ENCODE peak calls at places on chromosomes 4 and X, in four cellular contexts. One of them, this sample, is unnamed.

GRCh38 chr4:153684182-153685073 is at the start of gene TLR2:
- DNase-seq in RKO: no peak
- DNase-seq in epithelial cell of esophagus: peak; percentile 65
- DNase-seq in BE2C: peak; percentile 16
- DNase-seq in this sample: peak; percentile 73

GRCh38 chr4:78778530-78778929 is 2.4 kb downstream of the BMP2K start:
- DNase-seq in RKO: no peak
- DNase-seq in epithelial cell of esophagus: no peak
- DNase-seq in BE2C: no peak
- DNase-seq in this sample: no peak

GRCh38 chrX:153438522-153438921 is 7.3 kb downstream of the TREX2 start:
- DNase-seq in RKO: no peak
- DNase-seq in epithelial cell of esophagus: peak; percentile 21
- DNase-seq in BE2C: no peak
- DNase-seq in this sample: no peak

GRCh38 chr4:180521181-180521580 is 1722.0 kb upstream of the TENM3 start:
- DNase-seq in RKO: peak; percentile 1
- DNase-seq in epithelial cell of esophagus: no peak
- DNase-seq in BE2C: no peak
- DNase-seq in this sample: no peak

GRCh38 chr4:4386296-4386735 is 586 bp upstream of the NSG1 start:
- DNase-seq in RKO: no peak
- DNase-seq in epithelial cell of esophagus: peak; percentile 49
- DNase-seq in BE2C: peak; percentile 75
- DNase-seq in this sample: peak; percentile 86

GRCh38 chrX:145825896-145826295 is 8.3 kb downstream of the SLITRK2 start:
- DNase-seq in RKO: peak; percentile 34
- DNase-seq in epithelial cell of esophagus: peak; percentile 10
- DNase-seq in BE2C: no peak
- DNase-seq in this sample: no peak

GRCh38 chrX:12423346-12423745 is 285.1 kb downstream of the FRMPD4 start:
- DNase-seq in RKO: no peak
- DNase-seq in epithelial cell of esophagus: no peak
- DNase-seq in BE2C: no peak
- DNase-seq in this sample: no peak

GRCh38 chr4:161762796-161763195 is 401.0 kb downstream of the FSTL5 start:
- DNase-seq in RKO: no peak
- DNase-seq in epithelial cell of esophagus: peak; percentile 62
- DNase-seq in BE2C: no peak
- DNase-seq in this sample: no peak

GRCh38 chrX:150569155-150569477 is 695 bp downstream of the MTM1 start:
- DNase-seq in RKO: peak; percentile 45
- DNase-seq in epithelial cell of esophagus: no peak
- DNase-seq in BE2C: no peak
- DNase-seq in this sample: no peak

GRCh38 chr4:151227731-151228130 is 49.2 kb upstream of the PRSS48 start:
- DNase-seq in RKO: peak; percentile 36
- DNase-seq in epithelial cell of esophagus: peak; percentile 94
- DNase-seq in BE2C: no peak
- DNase-seq in this sample: no peak

GRCh38 chr4:158906073-158906472 is 137.2 kb downstream of the FNIP2 start:
- DNase-seq in RKO: no peak
- DNase-seq in epithelial cell of esophagus: peak; percentile 14
- DNase-seq in BE2C: no peak
- DNase-seq in this sample: no peak

GRCh38 chr4:169080970-169081369 is 70.9 kb upstream of the CBR4 start:
- DNase-seq in RKO: no peak
- DNase-seq in epithelial cell of esophagus: no peak
- DNase-seq in BE2C: no peak
- DNase-seq in this sample: no peak

This sample was measured in SK-N-SH.